ENCODE peak calls at places on chromosomes 3 and 15, in four cellular contexts. One of them, this sample, is unnamed.

GRCh38 chr3:51642462-51642861 is 28.6 kb upstream of the TEX264 start:
- DNase-seq in sciatic nerve: no peak
- DNase-seq in GM04503: no peak
- DNase-seq in activated gamma-delta T cell treated with anti-CD3 and anti-CD28 coated beads, Interleukin-2, amount 50 U/mL, for 16 hours: no peak
- DNase-seq in this sample: no peak

GRCh38 chr15:80439140-80439539 is 35.0 kb downstream of the ARNT2 start:
- DNase-seq in GM04503: no peak
- DNase-seq in sciatic nerve: no peak
- DNase-seq in activated gamma-delta T cell treated with anti-CD3 and anti-CD28 coated beads, Interleukin-2, amount 50 U/mL, for 16 hours: no peak
- DNase-seq in this sample: no peak

GRCh38 chr15:33278816-33279612 is 31.8 kb upstream of the RYR3 start:
- DNase-seq in sciatic nerve: no peak
- DNase-seq in GM04503: peak
- DNase-seq in activated gamma-delta T cell treated with anti-CD3 and anti-CD28 coated beads, Interleukin-2, amount 50 U/mL, for 16 hours: no peak
- DNase-seq in this sample: no peak

GRCh38 chr3:10520118-10520517 is 14.7 kb upstream of the ATP2B2 start:
- DNase-seq in GM04503: no peak
- DNase-seq in activated gamma-delta T cell treated with anti-CD3 and anti-CD28 coated beads, Interleukin-2, amount 50 U/mL, for 16 hours: no peak
- DNase-seq in sciatic nerve: peak
- DNase-seq in this sample: peak

GRCh38 chr3:83971693-83972092 is 987.1 kb upstream of the CADM2 start:
- DNase-seq in GM04503: no peak
- DNase-seq in sciatic nerve: no peak
- DNase-seq in activated gamma-delta T cell treated with anti-CD3 and anti-CD28 coated beads, Interleukin-2, amount 50 U/mL, for 16 hours: no peak
- DNase-seq in this sample: no peak

GRCh38 chr15:100601158-100601557 is 826 bp downstream of the LINS1 start:
- DNase-seq in GM04503: no peak
- DNase-seq in activated gamma-delta T cell treated with anti-CD3 and anti-CD28 coated beads, Interleukin-2, amount 50 U/mL, for 16 hours: peak
- DNase-seq in sciatic nerve: no peak
- DNase-seq in this sample: no peak

GRCh38 chr15:44792715-44793114 is 56.4 kb downstream of the TRIM69 start:
- DNase-seq in sciatic nerve: no peak
- DNase-seq in activated gamma-delta T cell treated with anti-CD3 and anti-CD28 coated beads, Interleukin-2, amount 50 U/mL, for 16 hours: no peak
- DNase-seq in GM04503: no peak
- DNase-seq in this sample: no peak

GRCh38 chr3:161462138-161462537 is 34.5 kb upstream of the OTOL1 start:
- DNase-seq in sciatic nerve: no peak
- DNase-seq in activated gamma-delta T cell treated with anti-CD3 and anti-CD28 coated beads, Interleukin-2, amount 50 U/mL, for 16 hours: no peak
- DNase-seq in GM04503: no peak
- DNase-seq in this sample: no peak

GRCh38 chr3:133595341-133595740 is 21.9 kb downstream of the CDV3 start:
- DNase-seq in activated gamma-delta T cell treated with anti-CD3 and anti-CD28 coated beads, Interleukin-2, amount 50 U/mL, for 16 hours: no peak
- DNase-seq in sciatic nerve: no peak
- DNase-seq in GM04503: no peak
- DNase-seq in this sample: no peak

This sample was measured in suprapubic skin.